ENCODE peak calls at places on chromosomes 13 and 19, in ten cellular contexts. One of them, this sample, is unnamed.

GRCh38 chr13:37681295-37682032 is 82.9 kb upstream of the POSTN start:
- DNase-seq in heart right ventricle: no peak
- DNase-seq in GM23248: peak
- DNase-seq in activated naive CD4-positive, alpha-beta T cell treated with anti-CD3 and anti-CD28 coated beads, Interleukin-2, amount 50 U/mL, for 16 hours: no peak
- DNase-seq in left ventricle myocardium superior: no peak
- DNase-seq in nephron progenitor cell: no peak
- DNase-seq in fibroblast of mammary gland: peak
- DNase-seq in lung: no peak
- DNase-seq in AG08395: peak
- DNase-seq in AML-193: no peak
- DNase-seq in this sample: no peak

GRCh38 chr13:32210081-32210480 is 105.1 kb downstream of the ZAR1L start:
- DNase-seq in lung: no peak
- DNase-seq in left ventricle myocardium superior: no peak
- DNase-seq in AML-193: no peak
- DNase-seq in fibroblast of mammary gland: no peak
- DNase-seq in nephron progenitor cell: no peak
- DNase-seq in activated naive CD4-positive, alpha-beta T cell treated with anti-CD3 and anti-CD28 coated beads, Interleukin-2, amount 50 U/mL, for 16 hours: no peak
- DNase-seq in AG08395: no peak
- DNase-seq in heart right ventricle: no peak
- DNase-seq in GM23248: no peak
- DNase-seq in this sample: no peak

GRCh38 chr13:84645196-84646071 is 763.2 kb upstream of the SLITRK1 start:
- DNase-seq in AML-193: no peak
- DNase-seq in fibroblast of mammary gland: peak
- DNase-seq in GM23248: peak
- DNase-seq in nephron progenitor cell: no peak
- DNase-seq in lung: no peak
- DNase-seq in heart right ventricle: no peak
- DNase-seq in AG08395: no peak
- DNase-seq in left ventricle myocardium superior: no peak
- DNase-seq in activated naive CD4-positive, alpha-beta T cell treated with anti-CD3 and anti-CD28 coated beads, Interleukin-2, amount 50 U/mL, for 16 hours: no peak
- DNase-seq in this sample: no peak

GRCh38 chr19:29529646-29530548 is 4.1 kb downstream of the VSTM2B start:
- DNase-seq in AML-193: no peak
- DNase-seq in left ventricle myocardium superior: no peak
- DNase-seq in nephron progenitor cell: peak
- DNase-seq in lung: no peak
- DNase-seq in activated naive CD4-positive, alpha-beta T cell treated with anti-CD3 and anti-CD28 coated beads, Interleukin-2, amount 50 U/mL, for 16 hours: no peak
- DNase-seq in fibroblast of mammary gland: no peak
- DNase-seq in AG08395: no peak
- DNase-seq in heart right ventricle: no peak
- DNase-seq in GM23248: peak
- DNase-seq in this sample: no peak

GRCh38 chr19:49835562-49835961 is 15.4 kb upstream of the PTOV1 start:
- DNase-seq in GM23248: no peak
- DNase-seq in activated naive CD4-positive, alpha-beta T cell treated with anti-CD3 and anti-CD28 coated beads, Interleukin-2, amount 50 U/mL, for 16 hours: no peak
- DNase-seq in AG08395: no peak
- DNase-seq in fibroblast of mammary gland: no peak
- DNase-seq in nephron progenitor cell: no peak
- DNase-seq in AML-193: no peak
- DNase-seq in lung: no peak
- DNase-seq in left ventricle myocardium superior: no peak
- DNase-seq in heart right ventricle: no peak
- DNase-seq in this sample: no peak

GRCh38 chr13:27919299-27919933 is 384 bp upstream of the PDX1 start:
- DNase-seq in activated naive CD4-positive, alpha-beta T cell treated with anti-CD3 and anti-CD28 coated beads, Interleukin-2, amount 50 U/mL, for 16 hours: no peak
- DNase-seq in nephron progenitor cell: no peak
- DNase-seq in fibroblast of mammary gland: no peak
- DNase-seq in heart right ventricle: no peak
- DNase-seq in AML-193: no peak
- DNase-seq in GM23248: no peak
- DNase-seq in left ventricle myocardium superior: no peak
- DNase-seq in AG08395: peak
- DNase-seq in lung: no peak
- DNase-seq in this sample: no peak

GRCh38 chr19:45798995-45799517 is 6.4 kb upstream of the DMWD start:
- DNase-seq in lung: peak
- DNase-seq in heart right ventricle: peak
- DNase-seq in AML-193: peak
- DNase-seq in fibroblast of mammary gland: peak
- DNase-seq in nephron progenitor cell: peak
- DNase-seq in activated naive CD4-positive, alpha-beta T cell treated with anti-CD3 and anti-CD28 coated beads, Interleukin-2, amount 50 U/mL, for 16 hours: peak
- DNase-seq in GM23248: peak
- DNase-seq in AG08395: peak
- DNase-seq in left ventricle myocardium superior: peak
- DNase-seq in this sample: no peak

GRCh38 chr13:72983085-72983768 is 75.6 kb upstream of the KLF5 start:
- DNase-seq in nephron progenitor cell: no peak
- DNase-seq in GM23248: peak
- DNase-seq in fibroblast of mammary gland: peak
- DNase-seq in lung: peak
- DNase-seq in AML-193: no peak
- DNase-seq in left ventricle myocardium superior: no peak
- DNase-seq in heart right ventricle: no peak
- DNase-seq in activated naive CD4-positive, alpha-beta T cell treated with anti-CD3 and anti-CD28 coated beads, Interleukin-2, amount 50 U/mL, for 16 hours: no peak
- DNase-seq in AG08395: peak
- DNase-seq in this sample: no peak

GRCh38 chr19:45471116-45471865 is 3.5 kb downstream of the FOSB start:
- DNase-seq in AML-193: no peak
- DNase-seq in nephron progenitor cell: no peak
- DNase-seq in GM23248: peak
- DNase-seq in activated naive CD4-positive, alpha-beta T cell treated with anti-CD3 and anti-CD28 coated beads, Interleukin-2, amount 50 U/mL, for 16 hours: no peak
- DNase-seq in heart right ventricle: no peak
- DNase-seq in fibroblast of mammary gland: no peak
- DNase-seq in lung: no peak
- DNase-seq in AG08395: no peak
- DNase-seq in left ventricle myocardium superior: no peak
- DNase-seq in this sample: no peak

GRCh38 chr19:4007836-4008539 is 452 bp downstream of the PIAS4 start:
- DNase-seq in AG08395: no peak
- DNase-seq in activated naive CD4-positive, alpha-beta T cell treated with anti-CD3 and anti-CD28 coated beads, Interleukin-2, amount 50 U/mL, for 16 hours: no peak
- DNase-seq in left ventricle myocardium superior: peak
- DNase-seq in lung: no peak
- DNase-seq in GM23248: peak
- DNase-seq in heart right ventricle: no peak
- DNase-seq in fibroblast of mammary gland: no peak
- DNase-seq in AML-193: no peak
- DNase-seq in nephron progenitor cell: peak
- DNase-seq in this sample: peak

GRCh38 chr19:7779631-7780486 is 16.8 kb downstream of the CLEC4M start:
- DNase-seq in activated naive CD4-positive, alpha-beta T cell treated with anti-CD3 and anti-CD28 coated beads, Interleukin-2, amount 50 U/mL, for 16 hours: no peak
- DNase-seq in AML-193: no peak
- DNase-seq in AG08395: no peak
- DNase-seq in left ventricle myocardium superior: no peak
- DNase-seq in GM23248: no peak
- DNase-seq in fibroblast of mammary gland: no peak
- DNase-seq in nephron progenitor cell: no peak
- DNase-seq in lung: no peak
- DNase-seq in heart right ventricle: no peak
- DNase-seq in this sample: no peak

GRCh38 chr13:39938591-39938990 is 283.1 kb downstream of the COG6 start:
- DNase-seq in lung: no peak
- DNase-seq in activated naive CD4-positive, alpha-beta T cell treated with anti-CD3 and anti-CD28 coated beads, Interleukin-2, amount 50 U/mL, for 16 hours: no peak
- DNase-seq in nephron progenitor cell: no peak
- DNase-seq in left ventricle myocardium superior: no peak
- DNase-seq in AML-193: no peak
- DNase-seq in GM23248: no peak
- DNase-seq in fibroblast of mammary gland: peak
- DNase-seq in AG08395: no peak
- DNase-seq in heart right ventricle: no peak
- DNase-seq in this sample: no peak

GRCh38 chr13:98577823-98578285 is 947 bp upstream of the STK24 start:
- DNase-seq in heart right ventricle: no peak
- DNase-seq in activated naive CD4-positive, alpha-beta T cell treated with anti-CD3 and anti-CD28 coated beads, Interleukin-2, amount 50 U/mL, for 16 hours: no peak
- DNase-seq in left ventricle myocardium superior: no peak
- DNase-seq in lung: no peak
- DNase-seq in fibroblast of mammary gland: no peak
- DNase-seq in AML-193: no peak
- DNase-seq in GM23248: no peak
- DNase-seq in AG08395: no peak
- DNase-seq in nephron progenitor cell: peak
- DNase-seq in this sample: no peak

GRCh38 chr13:71607575-71607974 is 259.4 kb downstream of the DACH1 start:
- DNase-seq in AG08395: no peak
- DNase-seq in GM23248: no peak
- DNase-seq in heart right ventricle: no peak
- DNase-seq in activated naive CD4-positive, alpha-beta T cell treated with anti-CD3 and anti-CD28 coated beads, Interleukin-2, amount 50 U/mL, for 16 hours: no peak
- DNase-seq in AML-193: no peak
- DNase-seq in fibroblast of mammary gland: no peak
- DNase-seq in lung: no peak
- DNase-seq in nephron progenitor cell: no peak
- DNase-seq in left ventricle myocardium superior: no peak
- DNase-seq in this sample: no peak

GRCh38 chr13:60857698-60858097 is 460.7 kb downstream of the TDRD3 start:
- DNase-seq in AG08395: no peak
- DNase-seq in AML-193: no peak
- DNase-seq in left ventricle myocardium superior: no peak
- DNase-seq in lung: no peak
- DNase-seq in activated naive CD4-positive, alpha-beta T cell treated with anti-CD3 and anti-CD28 coated beads, Interleukin-2, amount 50 U/mL, for 16 hours: no peak
- DNase-seq in heart right ventricle: no peak
- DNase-seq in nephron progenitor cell: no peak
- DNase-seq in GM23248: no peak
- DNase-seq in fibroblast of mammary gland: no peak
- DNase-seq in this sample: no peak

GRCh38 chr19:3682741-3683404 is 17.4 kb downstream of the PIP5K1C start:
- DNase-seq in lung: no peak
- DNase-seq in AG08395: no peak
- DNase-seq in left ventricle myocardium superior: no peak
- DNase-seq in GM23248: no peak
- DNase-seq in activated naive CD4-positive, alpha-beta T cell treated with anti-CD3 and anti-CD28 coated beads, Interleukin-2, amount 50 U/mL, for 16 hours: no peak
- DNase-seq in fibroblast of mammary gland: peak
- DNase-seq in nephron progenitor cell: peak
- DNase-seq in heart right ventricle: no peak
- DNase-seq in AML-193: no peak
- DNase-seq in this sample: no peak

GRCh38 chr13:23617551-23618014 is 47.4 kb downstream of the TNFRSF19 start:
- DNase-seq in lung: no peak
- DNase-seq in activated naive CD4-positive, alpha-beta T cell treated with anti-CD3 and anti-CD28 coated beads, Interleukin-2, amount 50 U/mL, for 16 hours: no peak
- DNase-seq in heart right ventricle: no peak
- DNase-seq in left ventricle myocardium superior: no peak
- DNase-seq in AML-193: no peak
- DNase-seq in GM23248: peak
- DNase-seq in fibroblast of mammary gland: peak
- DNase-seq in AG08395: no peak
- DNase-seq in nephron progenitor cell: no peak
- DNase-seq in this sample: no peak

This sample was measured in heart left ventricle.